ENCODE peak calls at places on chromosome 15, in seven cellular contexts. J is H1, P is HepG2, E is HCT116, K is GM12878, T is K562, L is SK-N-SH. S is an unnamed sample.

GRCh38 chr15:41169784-41170183 is 53.7 kb upstream of the INO80 start:
- DNase-seq in J (no peak), P (no peak), E (no peak), K (no peak), T (peak; percentile 23), L (no peak), S (no peak)

GRCh38 chr15:39602143-39602542 is 21.3 kb downstream of the THBS1 start:
- DNase-seq in J (no peak), P (peak; percentile 40), E (no peak), K (no peak), T (peak; percentile 12), L (no peak), S (peak; percentile 56)

GRCh38 chr15:62853114-62853832 is 189.3 kb upstream of the TPM1 start:
- DNase-seq in J (no peak), P (peak; percentile 80), E (no peak), K (no peak), T (no peak), L (no peak), S (no peak)

GRCh38 chr15:34650177-34650576 is 66.7 kb upstream of the GOLGA8B start:
- DNase-seq in J (no peak), P (no peak), E (no peak), K (no peak), T (peak; percentile 78), L (no peak), S (no peak)

GRCh38 chr15:66472176-66472999 is 25.2 kb downstream of the SNAPC5 start:
- DNase-seq in J (no peak), P (peak; percentile 35), E (no peak), K (peak; percentile 78), T (no peak), L (no peak), S (no peak)

GRCh38 chr15:96333194-96334016 is 2.9 kb downstream of the NR2F2 start:
- DNase-seq in J (peak; percentile 80), P (no peak), E (no peak), K (no peak), T (peak; percentile 46), L (peak; percentile 57), S (no peak)

GRCh38 chr15:28017423-28017924 is 81.6 kb downstream of the OCA2 start:
- DNase-seq in J (no peak), P (peak; percentile 73), E (no peak), K (no peak), T (peak; percentile 14), L (peak; percentile 52), S (peak; percentile 70)

GRCh38 chr15:56038015-56038414 is 44.6 kb upstream of the NEDD4 start:
- DNase-seq in J (no peak), P (no peak), E (no peak), K (no peak), T (no peak), L (no peak), S (no peak)

GRCh38 chr15:60590935-60591490 is 112.1 kb upstream of the ICE2 start:
- DNase-seq in J (peak; percentile 78), P (peak; percentile 96), E (no peak), K (no peak), T (no peak), L (peak; percentile 73), S (peak; percentile 48)

GRCh38 chr15:49895337-49896223 is 223.5 kb downstream of the ATP8B4 start:
- DNase-seq in J (no peak), P (no peak), E (no peak), K (no peak), T (no peak), L (no peak), S (no peak)

GRCh38 chr15:25175033-25175788 is 220.4 kb downstream of the SNRPN start:
- DNase-seq in J (no peak), P (no peak), E (no peak), K (no peak), T (no peak), L (peak; percentile 2), S (no peak)

GRCh38 chr15:65795663-65796201 is 3.6 kb upstream of the DENND4A start:
- DNase-seq in J (no peak), P (no peak), E (no peak), K (no peak), T (peak; percentile 64), L (no peak), S (no peak)

GRCh38 chr15:33201376-33202189 is 7.1 kb upstream of the FMN1 start:
- DNase-seq in J (peak; percentile 53), P (peak; percentile 76), E (peak; percentile 95), K (peak; percentile 68), T (peak; percentile 9), L (peak; percentile 42), S (peak; percentile 38)

GRCh38 chr15:95259513-95259912 is 1028.2 kb downstream of the MCTP2 start:
- DNase-seq in J (peak; percentile 61), P (peak; percentile 35), E (peak; percentile 69), K (peak; percentile 47), T (peak; percentile 85), L (peak; percentile 27), S (peak; percentile 85)

GRCh38 chr15:33329457-33329856 is 18.7 kb downstream of the RYR3 start:
- DNase-seq in J (no peak), P (no peak), E (no peak), K (no peak), T (no peak), L (no peak), S (no peak)

GRCh38 chr15:39640665-39641064 is 59.8 kb downstream of the THBS1 start:
- DNase-seq in J (no peak), P (no peak), E (no peak), K (no peak), T (no peak), L (no peak), S (no peak)

GRCh38 chr15:90291679-90292356 is 26.3 kb downstream of the NGRN start:
- DNase-seq in J (no peak), P (peak; percentile 50), E (peak; percentile 71), K (no peak), T (peak; percentile 87), L (peak; percentile 57), S (peak; percentile 90)

GRCh38 chr15:57393081-57393480 is 16.8 kb downstream of the CGNL1 start:
- DNase-seq in J (no peak), P (no peak), E (no peak), K (no peak), T (no peak), L (no peak), S (no peak)

GRCh38 chr15:70093481-70094309 is 4.0 kb downstream of the TLE3 start:
- DNase-seq in J (no peak), P (no peak), E (no peak), K (no peak), T (peak; percentile 32), L (no peak), S (peak; percentile 99)
- TF ChIP-seq JUND in J (no peak), P (no peak), E (no peak), K (no peak), T (no peak), L (no peak), S (peak; percentile 98)

GRCh38 chr15:64501396-64501716 is 41.0 kb downstream of the ZNF609 start:
- DNase-seq in J (no peak), P (no peak), E (no peak), K (no peak), T (no peak), L (no peak), S (no peak)
- TF ChIP-seq JUND in J (no peak), P (no peak), E (no peak), K (no peak), T (no peak), L (no peak), S (no peak)

GRCh38 chr15:69758291-69758771 is 305.7 kb downstream of the RPLP1 start:
- DNase-seq in J (no peak), P (no peak), E (no peak), K (no peak), T (no peak), L (no peak), S (no peak)
- TF ChIP-seq JUND in J (no peak), P (no peak), E (no peak), K (no peak), T (no peak), L (no peak), S (no peak)

DNA sequence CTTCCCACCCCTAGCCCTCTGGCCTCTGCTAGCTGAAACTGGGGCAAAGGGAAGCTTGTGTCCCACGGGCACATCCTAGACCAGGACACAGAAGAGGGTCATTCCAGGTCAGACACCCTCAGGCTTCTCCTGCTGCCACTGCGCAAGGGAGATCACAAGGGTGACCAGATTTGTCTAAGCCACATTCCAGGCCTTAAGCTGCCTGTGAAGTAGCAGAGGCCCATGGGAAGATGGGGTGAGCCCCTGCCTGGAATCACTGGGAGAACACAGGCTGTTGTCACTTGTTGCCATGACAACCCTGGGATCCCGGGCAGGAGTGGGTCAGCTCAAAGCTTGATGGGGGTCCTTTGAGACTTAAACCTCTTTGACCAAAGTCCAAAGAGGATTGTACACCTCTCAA is 10.8 kb downstream of the STRA6 start:
- DNase-seq in J (no peak), P (no peak), E (no peak), K (no peak), T (no peak), L (no peak), S (no peak)
- TF ChIP-seq JUND in J (no peak), P (no peak), E (no peak), K (no peak), T (no peak), L (no peak), S (no peak)

GRCh38 chr15:77027111-77027696 is 32.3 kb downstream of the PSTPIP1 start:
- DNase-seq in J (no peak), P (no peak), E (no peak), K (no peak), T (no peak), L (peak; percentile 23), S (no peak)

GRCh38 chr15:77029166-77030041 is 34.5 kb downstream of the PSTPIP1 start:
- DNase-seq in J (peak; percentile 46), P (no peak), E (no peak), K (no peak), T (peak; percentile 22), L (peak; percentile 24), S (no peak)

GRCh38 chr15:77028451-77029165 is 33.7 kb downstream of the PSTPIP1 start:
- DNase-seq in J (no peak), P (no peak), E (no peak), K (no peak), T (no peak), L (peak; percentile 20), S (no peak)

GRCh38 chr15:77026501-77027110 is 31.7 kb downstream of the PSTPIP1 start:
- DNase-seq in J (peak; percentile 44), P (no peak), E (no peak), K (no peak), T (no peak), L (peak; percentile 24), S (no peak)

GRCh38 chr15:77027697-77028450 is 32.9 kb downstream of the PSTPIP1 start:
- DNase-seq in J (peak; percentile 79), P (no peak), E (no peak), K (no peak), T (peak; percentile 64), L (peak; percentile 32), S (no peak)
- TF ChIP-seq JUND in J (no peak), P (no peak), E (no peak), K (no peak), T (no peak), L (no peak), S (no peak)

DNA sequence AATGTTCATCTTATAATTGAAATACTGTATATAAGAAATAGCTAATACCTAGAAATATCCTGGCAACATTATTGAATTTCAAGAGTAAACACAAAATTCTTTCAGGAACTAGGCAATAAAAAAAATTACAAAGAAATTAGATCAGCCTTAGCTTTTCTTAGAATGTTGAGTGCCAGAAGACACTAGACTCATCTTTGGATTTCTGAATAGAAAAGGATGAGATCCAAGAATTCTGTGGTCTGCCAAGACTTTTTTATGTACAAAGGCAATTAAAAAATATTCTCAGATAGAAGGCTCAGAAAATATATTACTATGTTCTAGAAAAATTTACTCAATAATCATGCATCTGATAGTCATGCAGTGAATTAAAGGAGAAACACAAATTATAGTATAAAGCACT is 294.5 kb upstream of the CDIN1 start:
- DNase-seq in J (no peak), P (no peak), E (no peak), K (no peak), T (no peak), L (no peak), S (no peak)
- TF ChIP-seq JUND in J (no peak), P (no peak), E (no peak), K (no peak), T (no peak), L (no peak), S (no peak)

S was measured in T47D.